ENCODE peak calls at places on chromosomes 4 and X, in five cellular contexts. O, N, I, R and F are unnamed samples.

GRCh38 chr4:108355523-108356208 is 186.9 kb upstream of the LEF1 start:
- DNase-seq in O (no peak), N (no peak), I (no peak), R (peak), F (no peak)

GRCh38 chr4:77465271-77465670 is 140.3 kb upstream of the CXCL13 start:
- DNase-seq in O (peak), N (no peak), I (no peak), R (no peak), F (peak)

GRCh38 chr4:3324093-3324815 is 31.4 kb downstream of the RGS12 start:
- DNase-seq in O (no peak), N (no peak), I (no peak), R (no peak), F (no peak)

GRCh38 chr4:113057891-113058290 is 8.4 kb downstream of the ANK2 start:
- DNase-seq in O (peak), N (no peak), I (no peak), R (no peak), F (peak)

GRCh38 chr4:170243662-170244288 is 154.0 kb upstream of the AADAT start:
- DNase-seq in O (peak), N (no peak), I (no peak), R (no peak), F (no peak)

GRCh38 chr4:143360838-143361237 is 24.2 kb downstream of the GAB1 start:
- DNase-seq in O (no peak), N (no peak), I (no peak), R (no peak), F (no peak)

GRCh38 chr4:915595-915994 is 16.5 kb downstream of the GAK start:
- DNase-seq in O (peak), N (no peak), I (no peak), R (no peak), F (peak)

GRCh38 chr4:156255608-156256007 is 301.9 kb upstream of the CTSO start:
- DNase-seq in O (no peak), N (no peak), I (no peak), R (no peak), F (no peak)

GRCh38 chr4:64584981-64585557 is 175.8 kb upstream of the TECRL start:
- DNase-seq in O (peak), N (no peak), I (no peak), R (no peak), F (peak)

GRCh38 chr4:76896731-76897521 is 1.0 kb downstream of the SOWAHB start:
- DNase-seq in O (no peak), N (peak), I (no peak), R (peak), F (peak)

GRCh38 chr4:94892051-94892450 is 134.3 kb downstream of the BMPR1B start:
- DNase-seq in O (no peak), N (no peak), I (no peak), R (no peak), F (peak)

GRCh38 chr4:148557793-148558192 is 115.6 kb upstream of the NR3C2 start:
- DNase-seq in O (no peak), N (no peak), I (no peak), R (no peak), F (no peak)

GRCh38 chr4:36610628-36611027 is 329.2 kb downstream of the DTHD1 start:
- DNase-seq in O (no peak), N (no peak), I (no peak), R (no peak), F (no peak)

GRCh38 chrX:78555401-78555980 is 103.6 kb downstream of the RTL3 start:
- DNase-seq in O (peak), N (no peak), I (no peak), R (no peak), F (peak)